ENCODE peak calls at places on chromosomes 5 and 9, in five cellular contexts. B, K, D, T and P are unnamed samples.

GRCh38 chr9:130298663-130299279 is 33.2 kb downstream of the HMCN2 start:
- DNase-seq in B (peak), K (peak), D (no peak), T (peak), P (peak)

GRCh38 chr9:128275198-128276007 is at the start of gene GOLGA2:
- DNase-seq in B (no peak), K (peak), D (peak), T (peak), P (peak)

GRCh38 chr5:59136575-59136974 is 553.7 kb downstream of the RAB3C start:
- DNase-seq in B (no peak), K (no peak), D (no peak), T (no peak), P (no peak)

GRCh38 chr5:122093415-122093814 is 15.4 kb upstream of the LOX start:
- DNase-seq in B (no peak), K (no peak), D (peak), T (no peak), P (no peak)

GRCh38 chr9:70044450-70045307 is 1.0 kb downstream of the MAMDC2 start:
- DNase-seq in B (peak), K (peak), D (peak), T (peak), P (peak)

GRCh38 chr5:126285307-126285706 is 137.9 kb upstream of the GRAMD2B start:
- DNase-seq in B (no peak), K (no peak), D (no peak), T (no peak), P (no peak)

GRCh38 chr5:138601444-138601843 is 26.2 kb upstream of the HSPA9 start:
- DNase-seq in B (no peak), K (no peak), D (peak), T (no peak), P (no peak)

GRCh38 chr9:2208991-2209390 is 193.8 kb downstream of the SMARCA2 start:
- DNase-seq in B (no peak), K (no peak), D (no peak), T (no peak), P (no peak)

GRCh38 chr9:83966209-83966582 is 13.8 kb downstream of the HNRNPK start:
- DNase-seq in B (no peak), K (no peak), D (no peak), T (no peak), P (peak)

GRCh38 chr9:6965566-6965965 is 207.8 kb downstream of the KDM4C start:
- DNase-seq in B (no peak), K (no peak), D (no peak), T (no peak), P (no peak)

GRCh38 chr5:134517553-134517952 is 7.9 kb upstream of the JADE2 start:
- DNase-seq in B (no peak), K (no peak), D (no peak), T (no peak), P (no peak)

GRCh38 chr9:92165472-92165871 is 50.3 kb upstream of the SPTLC1 start:
- DNase-seq in B (no peak), K (no peak), D (no peak), T (no peak), P (no peak)

DNA sequence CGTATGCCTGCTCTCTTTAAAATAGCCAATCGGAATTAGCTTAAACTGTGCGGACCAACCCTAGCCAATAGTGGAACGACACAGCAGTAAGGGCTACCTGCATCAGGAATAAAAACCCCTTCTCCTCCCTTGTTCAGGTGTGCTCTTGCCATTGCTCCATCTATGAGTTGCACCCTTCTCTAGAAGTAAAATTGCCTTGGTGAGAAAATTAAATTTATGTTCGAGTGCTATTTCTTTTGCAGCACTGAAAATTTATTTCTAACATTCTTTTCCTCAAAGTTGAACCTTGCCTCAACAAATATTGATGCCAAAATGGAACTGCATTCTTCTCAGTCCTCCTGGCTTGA is 102.5 kb upstream of the SHB start:
- DNase-seq in B (no peak), K (no peak), D (no peak), T (no peak), P (no peak)
- H4K8ac ChIP-seq in B (no peak), K (no peak), D (no peak), T (no peak), P (peak)

GRCh38 chr9:134434896-134435506 is 108.7 kb downstream of the RXRA start:
- DNase-seq in B (no peak), K (no peak), D (peak), T (no peak), P (no peak)
- H4K8ac ChIP-seq in B (peak), K (no peak), D (no peak), T (no peak), P (no peak)

DNA sequence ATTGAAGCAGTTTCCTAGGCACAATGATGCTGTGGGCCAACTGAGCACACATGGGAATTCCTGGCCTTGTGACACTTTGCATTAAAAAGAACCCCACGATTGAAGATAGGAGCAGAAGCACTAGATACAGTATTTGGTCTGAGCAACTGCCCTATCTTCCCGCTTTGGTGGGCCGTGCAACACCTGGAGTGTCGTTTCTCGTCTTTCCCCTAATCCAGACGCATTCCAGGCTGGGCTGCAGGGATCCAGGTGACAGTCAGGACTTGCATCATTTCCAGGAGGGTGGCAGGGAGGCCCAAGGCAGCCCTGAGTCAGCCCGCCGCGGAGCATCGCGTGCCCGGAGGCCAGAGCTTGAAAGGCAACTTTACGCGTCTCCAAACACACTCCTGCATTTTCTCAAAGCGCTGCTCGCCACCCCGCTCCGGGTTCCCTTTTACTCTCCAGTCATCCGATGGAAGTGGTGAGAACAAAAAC is 719 bp upstream of the STC2 start:
- DNase-seq in B (peak), K (peak), D (peak), T (no peak), P (peak)
- H4K8ac ChIP-seq in B (peak), K (no peak), D (peak), T (no peak), P (no peak)

GRCh38 chr9:38020251-38021076 is 48.6 kb downstream of the SHB start:
- DNase-seq in B (no peak), K (no peak), D (no peak), T (no peak), P (no peak)
- H4K8ac ChIP-seq in B (no peak), K (no peak), D (peak), T (no peak), P (no peak)

GRCh38 chr9:35649431-35650340 is 1.0 kb downstream of the SIT1 start:
- DNase-seq in B (no peak), K (no peak), D (no peak), T (no peak), P (no peak)

GRCh38 chr9:35643046-35643445 is 7.7 kb downstream of the SIT1 start:
- DNase-seq in B (no peak), K (no peak), D (no peak), T (no peak), P (no peak)

GRCh38 chr9:35645736-35646582 is 4.8 kb downstream of the SIT1 start:
- DNase-seq in B (peak), K (peak), D (no peak), T (no peak), P (peak)

GRCh38 chr9:35650341-35651158 is at the start of gene SIT1:
- DNase-seq in B (peak), K (no peak), D (no peak), T (no peak), P (no peak)

DNA sequence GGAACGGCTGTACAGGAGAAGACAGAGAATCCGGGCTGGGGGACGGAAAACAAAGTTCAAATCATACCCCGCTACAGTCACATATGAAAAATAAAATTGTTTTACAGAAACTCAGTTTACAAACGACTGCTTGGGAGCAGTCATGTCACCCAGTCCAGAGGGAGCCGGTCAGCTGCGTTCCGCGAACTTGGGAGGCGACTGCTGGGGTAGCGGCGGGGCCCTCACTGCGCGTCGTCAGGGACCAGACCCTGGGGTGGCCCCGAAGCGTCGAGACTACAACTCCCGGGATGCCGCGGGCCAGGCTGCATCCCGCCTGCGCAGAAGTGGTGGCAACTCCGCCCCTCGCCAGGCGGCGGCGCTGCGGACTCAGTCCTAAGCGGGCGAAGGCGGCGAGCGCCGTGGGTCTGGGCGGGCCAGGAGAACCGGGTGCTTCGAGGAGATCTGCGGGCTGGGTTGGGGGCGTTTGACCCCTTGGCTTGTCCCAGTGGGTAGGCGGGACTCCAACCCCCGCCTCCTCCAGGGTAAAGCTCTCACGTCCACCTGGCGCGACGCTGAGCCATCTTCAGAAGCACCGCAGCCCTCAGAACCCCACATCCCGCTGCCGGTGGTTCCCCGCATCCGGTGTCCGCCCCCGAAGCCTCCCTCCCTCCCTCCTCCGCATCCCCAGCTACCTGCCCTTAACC is 4.0 kb downstream of the SIT1 start:
- DNase-seq in B (peak), K (peak), D (peak), T (peak), P (peak)
- H4K8ac ChIP-seq in B (no peak), K (no peak), D (peak), T (no peak), P (no peak)

GRCh38 chr5:132473019-132473531 is 17.5 kb downstream of the IRF1 start:
- DNase-seq in B (no peak), K (no peak), D (no peak), T (no peak), P (no peak)

GRCh38 chr5:132472431-132472830 is 18.1 kb downstream of the IRF1 start:
- DNase-seq in B (no peak), K (no peak), D (no peak), T (no peak), P (no peak)

GRCh38 chr5:132474881-132475511 is 15.6 kb downstream of the IRF1 start:
- DNase-seq in B (no peak), K (peak), D (no peak), T (no peak), P (peak)

GRCh38 chr5:132474131-132474723 is 16.3 kb downstream of the IRF1 start:
- DNase-seq in B (no peak), K (peak), D (no peak), T (no peak), P (no peak)

GRCh38 chr5:132473608-132474007 is 17.0 kb downstream of the IRF1 start:
- DNase-seq in B (no peak), K (no peak), D (no peak), T (no peak), P (no peak)
- H4K8ac ChIP-seq in B (no peak), K (no peak), D (no peak), T (no peak), P (no peak)

GRCh38 chr9:134196911-134197310 is 32.5 kb upstream of the RNU6ATAC start:
- DNase-seq in B (no peak), K (no peak), D (no peak), T (no peak), P (no peak)
- H4K8ac ChIP-seq in B (no peak), K (no peak), D (no peak), T (peak), P (no peak)

GRCh38 chr5:77761606-77762005 is 14.5 kb downstream of the TBCA start:
- DNase-seq in B (no peak), K (no peak), D (no peak), T (no peak), P (no peak)

DNA sequence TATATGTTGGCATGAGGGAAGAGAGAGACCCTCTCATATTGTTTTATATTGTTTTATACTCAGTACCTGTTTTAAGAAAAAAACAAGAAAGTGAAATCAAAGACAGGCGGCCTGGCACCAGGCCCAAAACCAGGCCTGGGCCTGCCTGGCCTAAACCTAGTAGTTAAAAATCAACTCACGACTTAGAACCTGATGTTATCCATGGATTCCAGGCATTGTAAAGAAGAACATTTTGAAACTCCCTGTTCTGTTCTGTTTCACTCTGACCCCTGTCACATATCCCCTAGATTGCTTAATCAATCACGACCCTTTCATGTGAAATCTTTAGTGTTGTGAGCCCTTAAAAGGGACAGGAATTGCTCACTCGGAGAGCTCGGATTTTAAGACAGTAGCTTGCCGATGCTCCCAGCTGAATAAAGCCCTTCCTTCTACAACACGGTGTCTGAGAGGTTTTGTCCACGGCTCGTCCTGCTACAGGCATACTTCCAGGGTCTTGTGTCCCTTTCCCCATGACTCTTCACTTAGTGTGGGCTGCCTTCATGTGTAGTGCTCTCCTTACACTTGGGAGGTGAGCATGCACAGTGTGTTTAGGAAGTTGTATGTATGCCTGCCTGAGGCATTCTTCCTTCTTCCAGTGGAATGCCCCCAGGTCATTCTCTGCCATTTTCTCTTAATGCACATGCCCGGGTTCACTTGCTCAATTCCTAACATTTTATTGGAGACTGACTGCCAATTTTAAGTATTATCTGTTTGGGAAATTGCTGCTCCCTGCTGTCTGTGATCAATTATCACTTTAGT is 17.8 kb downstream of the TBCA start:
- DNase-seq in B (no peak), K (peak), D (no peak), T (no peak), P (no peak)
- H4K8ac ChIP-seq in B (no peak), K (no peak), D (no peak), T (no peak), P (no peak)

GRCh38 chr5:132500931-132501628 is 10.5 kb upstream of the IRF1 start:
- DNase-seq in B (peak), K (peak), D (peak), T (no peak), P (peak)
- H4K8ac ChIP-seq in B (no peak), K (no peak), D (peak), T (no peak), P (no peak)